ENCODE peak calls at places on chromosomes 5 and 9, in five cellular contexts. Z is omental fat pad; M is coronary artery; I is naive thymus-derived CD8-positive, alpha-beta T cell; K is HTR-8/SVneo. R is an unnamed sample.

GRCh38 chr5:132001647-132002561 is 9.6 kb downstream of the ACSL6 start:
- DNase-seq in Z (no peak), M (no peak), I (no peak), K (peak; percentile 54), R (no peak)

GRCh38 chr5:164054461-164054860 is 549.0 kb downstream of the MAT2B start:
- DNase-seq in Z (no peak), M (no peak), I (no peak), K (no peak), R (no peak)

GRCh38 chr9:115202960-115203751 is 85.2 kb upstream of the TNC start:
- DNase-seq in Z (no peak), M (no peak), I (no peak), K (no peak), R (no peak)

GRCh38 chr5:88556415-88556814 is 287.8 kb upstream of the TMEM161B start:
- DNase-seq in Z (no peak), M (no peak), I (no peak), K (no peak), R (no peak)

GRCh38 chr5:55546991-55547390 is 12.2 kb upstream of the PLPP1 start:
- DNase-seq in Z (no peak), M (no peak), I (no peak), K (no peak), R (no peak)

GRCh38 chr5:160852049-160852448 is at the start of gene ATP10B:
- DNase-seq in Z (no peak), M (no peak), I (no peak), K (no peak), R (no peak)

GRCh38 chr5:107687937-107688336 is 17.2 kb upstream of the EFNA5 start:
- DNase-seq in Z (no peak), M (no peak), I (no peak), K (no peak), R (no peak)

GRCh38 chr5:133423618-133424282 is 188.6 kb downstream of the FSTL4 start:
- DNase-seq in Z (peak; percentile 49), M (no peak), I (peak; percentile 61), K (peak; percentile 72), R (peak; percentile 44)

GRCh38 chr5:83281658-83282057 is 189.9 kb upstream of the VCAN start:
- DNase-seq in Z (no peak), M (no peak), I (no peak), K (no peak), R (no peak)

GRCh38 chr9:124517600-124517999 is 10.4 kb upstream of the NR5A1 start:
- DNase-seq in Z (no peak), M (no peak), I (no peak), K (no peak), R (no peak)

GRCh38 chr5:84091400-84091799 is 293.3 kb downstream of the EDIL3 start:
- DNase-seq in Z (no peak), M (no peak), I (no peak), K (no peak), R (no peak)

GRCh38 chr5:13985736-13986418 is 41.4 kb upstream of the DNAH5 start:
- DNase-seq in Z (no peak), M (no peak), I (no peak), K (peak; percentile 90), R (no peak)

GRCh38 chr5:74684900-74685851 is at the start of gene HEXB:
- DNase-seq in Z (peak; percentile 67), M (peak; percentile 91), I (peak; percentile 72), K (peak; percentile 89), R (peak; percentile 81)

GRCh38 chr5:124310453-124310852 is 436.0 kb downstream of the ZNF608 start:
- DNase-seq in Z (no peak), M (no peak), I (no peak), K (no peak), R (no peak)

GRCh38 chr5:123085638-123086286 is 3.3 kb upstream of the PRDM6 start:
- DNase-seq in Z (no peak), M (no peak), I (no peak), K (no peak), R (no peak)

GRCh38 chr9:79240774-79241173 is 331.0 kb upstream of the TLE4 start:
- DNase-seq in Z (no peak), M (no peak), I (no peak), K (no peak), R (no peak)

GRCh38 chr9:116163293-116164055 is 9.9 kb downstream of the PAPPA start:
- DNase-seq in Z (no peak), M (no peak), I (no peak), K (no peak), R (no peak)

GRCh38 chr5:139486201-139486600 is 3.6 kb upstream of the STING1 start:
- DNase-seq in Z (no peak), M (no peak), I (no peak), K (no peak), R (no peak)

GRCh38 chr9:28301281-28301680 is 728.0 kb upstream of the C9orf72 start:
- DNase-seq in Z (no peak), M (no peak), I (no peak), K (no peak), R (no peak)

GRCh38 chr5:9691261-9691660 is 61.1 kb upstream of the TAS2R1 start:
- DNase-seq in Z (no peak), M (no peak), I (no peak), K (no peak), R (no peak)

GRCh38 chr5:6716634-6717149 is 3.5 kb downstream of the TENT4A start:
- DNase-seq in Z (no peak), M (no peak), I (no peak), K (no peak), R (no peak)

GRCh38 chr5:151036556-151036955 is 16.2 kb downstream of the GPX3 start:
- DNase-seq in Z (no peak), M (no peak), I (no peak), K (no peak), R (no peak)

GRCh38 chr9:38059233-38059936 is 9.6 kb downstream of the SHB start:
- DNase-seq in Z (no peak), M (no peak), I (no peak), K (no peak), R (no peak)

GRCh38 chr9:15722888-15723287 is 170.0 kb downstream of the CCDC171 start:
- DNase-seq in Z (no peak), M (no peak), I (no peak), K (no peak), R (no peak)